ENCODE peak calls at places on chromosomes 13 and 19, in nine cellular contexts. Y is left lung; X is AG09319; J is tibial artery; F is heart left ventricle; V is CD8-positive, alpha-beta T cell; H is colonic mucosa; B is fibroblast of the aortic adventitia; D is AG09309. C is an unnamed sample.

GRCh38 chr19:42140125-42140754 is 8.0 kb upstream of the POU2F2 start:
- DNase-seq in Y (peak; percentile 76), X (no peak), J (no peak), F (peak; percentile 64), V (no peak), H (peak; percentile 29), B (peak; percentile 70), D (no peak), C (peak; percentile 51)

GRCh38 chr19:3691372-3691716 is 8.9 kb downstream of the PIP5K1C start:
- DNase-seq in Y (no peak), X (no peak), J (no peak), F (no peak), V (no peak), H (no peak), B (no peak), D (no peak), C (no peak)

GRCh38 chr13:79562557-79562956 is 81.6 kb downstream of the NDFIP2 start:
- DNase-seq in Y (no peak), X (no peak), J (no peak), F (no peak), V (no peak), H (no peak), B (no peak), D (no peak), C (no peak)

GRCh38 chr19:39752390-39752789 is 14.6 kb upstream of the CLC start:
- DNase-seq in Y (no peak), X (no peak), J (no peak), F (no peak), V (no peak), H (no peak), B (no peak), D (no peak), C (no peak)

GRCh38 chr19:17035842-17036424 is 9.3 kb upstream of the CPAMD8 start:
- DNase-seq in Y (peak; percentile 73), X (no peak), J (no peak), F (no peak), V (no peak), H (no peak), B (no peak), D (no peak), C (no peak)

GRCh38 chr19:50721441-50722137 is 1.6 kb upstream of the CLEC11A start:
- DNase-seq in Y (no peak), X (no peak), J (no peak), F (no peak), V (no peak), H (no peak), B (no peak), D (no peak), C (peak; percentile 12)

GRCh38 chr13:36297259-36297599 is 385 bp downstream of the CCDC169 start:
- DNase-seq in Y (no peak), X (no peak), J (no peak), F (no peak), V (no peak), H (peak; percentile 18), B (peak; percentile 51), D (no peak), C (peak; percentile 51)

GRCh38 chr19:39223703-39224279 is 19.7 kb upstream of the SYCN start:
- DNase-seq in Y (no peak), X (no peak), J (no peak), F (no peak), V (no peak), H (no peak), B (peak; percentile 20), D (no peak), C (peak; percentile 23)

GRCh38 chr13:102651892-102652291 is 43.0 kb downstream of the METTL21C start:
- DNase-seq in Y (no peak), X (no peak), J (peak; percentile 83), F (no peak), V (no peak), H (no peak), B (peak; percentile 14), D (no peak), C (peak; percentile 79)

GRCh38 chr13:32007494-32007893 is 24.1 kb upstream of the FRY start:
- DNase-seq in Y (no peak), X (no peak), J (no peak), F (no peak), V (no peak), H (no peak), B (no peak), D (no peak), C (no peak)

GRCh38 chr19:4083677-4084546 is 17.2 kb upstream of the ZBTB7A start:
- DNase-seq in Y (peak; percentile 63), X (no peak), J (no peak), F (peak; percentile 25), V (no peak), H (peak; percentile 73), B (no peak), D (no peak), C (no peak)

GRCh38 chr19:46761418-46761831 is 15.2 kb upstream of the STRN4 start:
- DNase-seq in Y (no peak), X (peak; percentile 75), J (no peak), F (no peak), V (no peak), H (no peak), B (peak; percentile 68), D (no peak), C (no peak)

GRCh38 chr19:55115446-55116065 is 1.9 kb downstream of the PPP1R12C start:
- DNase-seq in Y (no peak), X (no peak), J (no peak), F (peak; percentile 68), V (no peak), H (no peak), B (peak; percentile 74), D (no peak), C (no peak)

GRCh38 chr19:55117636-55118391 is at the start of gene PPP1R12C:
- DNase-seq in Y (peak; percentile 100), X (peak; percentile 96), J (peak; percentile 99), F (peak; percentile 100), V (peak; percentile 89), H (peak; percentile 99), B (peak; percentile 98), D (peak; percentile 94), C (peak; percentile 99)

GRCh38 chr19:55114566-55115145 is 2.8 kb downstream of the PPP1R12C start:
- DNase-seq in Y (no peak), X (no peak), J (no peak), F (no peak), V (no peak), H (no peak), B (no peak), D (no peak), C (no peak)

GRCh38 chr19:55117063-55117635 is 288 bp downstream of the PPP1R12C start:
- DNase-seq in Y (no peak), X (no peak), J (no peak), F (peak; percentile 46), V (no peak), H (peak; percentile 38), B (no peak), D (no peak), C (no peak)

GRCh38 chr19:55116232-55117062 is 990 bp downstream of the PPP1R12C start:
- DNase-seq in Y (peak; percentile 81), X (no peak), J (peak; percentile 84), F (peak; percentile 77), V (no peak), H (peak; percentile 69), B (peak; percentile 68), D (no peak), C (peak; percentile 43)
- TF ChIP-seq CTCF in Y (no peak), X (no peak), J (no peak), F (no peak), V (no peak), H (no peak), B (no peak), D (no peak), C (no peak)

DNA sequence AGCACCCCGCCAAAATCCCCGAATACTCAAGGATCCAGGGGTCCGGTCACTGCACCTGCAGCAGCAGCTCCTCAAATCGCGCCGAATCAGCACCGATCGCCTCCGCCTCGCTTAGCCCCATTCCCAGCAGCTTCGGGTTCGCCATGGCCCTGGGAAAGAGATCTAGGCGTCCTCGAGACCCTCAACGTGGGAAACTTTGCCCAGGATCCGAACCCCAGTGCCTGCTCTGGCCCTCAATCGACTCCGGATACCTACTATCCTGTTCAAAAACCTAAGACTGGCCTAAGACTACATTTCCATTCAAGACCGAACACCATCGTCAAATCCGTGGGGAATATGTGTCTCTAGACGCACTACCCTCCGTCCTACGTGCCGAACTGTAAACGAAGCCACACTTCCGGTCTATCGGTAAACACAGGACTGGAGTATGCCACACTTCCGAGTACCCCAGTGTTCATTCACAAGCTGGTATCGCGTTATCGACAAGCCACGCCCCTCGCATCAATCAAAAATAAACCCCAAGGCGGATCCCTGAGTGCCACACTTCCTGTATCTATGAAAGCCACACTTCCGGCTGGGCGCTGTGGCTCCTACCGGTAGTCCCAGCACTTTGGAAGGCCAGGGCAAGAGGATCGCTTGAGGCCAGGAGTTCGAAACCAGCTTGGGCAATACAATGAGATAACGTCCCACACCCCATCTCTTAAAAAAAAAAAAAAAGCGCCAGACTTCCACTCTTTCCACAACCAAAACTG is at the start of gene PIH1D1:
- DNase-seq in Y (peak; percentile 97), X (peak; percentile 97), J (peak; percentile 99), F (peak; percentile 97), V (peak; percentile 86), H (peak; percentile 99), B (peak; percentile 99), D (peak; percentile 97), C (peak; percentile 100)
- TF ChIP-seq CTCF in Y (no peak), X (peak; percentile 18), J (no peak), F (no peak), V (no peak), H (no peak), B (peak; percentile 47), D (peak; percentile 25), C (no peak)

DNA sequence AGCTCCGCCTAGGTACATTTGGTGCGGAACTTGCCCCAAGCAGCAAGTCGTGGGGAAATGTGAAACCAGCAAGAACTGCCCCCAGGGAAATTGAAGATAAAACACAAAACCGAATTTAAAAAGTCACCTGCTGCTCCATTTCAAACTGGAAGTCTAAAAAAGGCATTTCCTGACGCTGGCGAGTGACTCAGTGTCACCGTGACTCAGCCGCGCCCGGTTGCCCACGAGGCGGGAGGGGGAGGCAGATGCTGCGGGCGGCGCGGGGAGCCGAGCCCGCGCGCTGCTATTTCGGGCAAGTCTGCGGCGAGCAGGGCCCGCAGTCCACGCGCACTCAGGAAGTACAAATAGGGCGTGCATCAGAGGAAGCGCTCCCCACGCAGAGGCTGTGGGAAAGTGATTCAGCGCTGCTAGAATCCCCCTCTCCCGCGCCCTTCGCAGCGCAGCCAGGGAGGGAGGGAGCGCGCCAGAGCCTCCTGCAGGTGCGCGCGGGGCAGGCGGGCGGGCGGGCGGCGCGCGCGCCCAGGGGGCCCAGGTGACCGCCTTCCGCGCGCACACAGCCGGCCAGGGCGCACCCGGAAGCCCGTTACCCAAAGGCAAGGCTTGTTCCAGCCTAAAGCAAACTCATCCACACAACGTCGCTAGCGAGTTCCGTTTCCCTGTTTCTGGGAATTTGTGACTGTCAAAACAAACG is 168.8 kb downstream of the COL4A1 start:
- DNase-seq in Y (peak; percentile 81), X (no peak), J (peak; percentile 88), F (peak; percentile 83), V (peak; percentile 2), H (peak; percentile 53), B (peak; percentile 57), D (no peak), C (peak; percentile 83)
- TF ChIP-seq CTCF in Y (no peak), X (peak; percentile 10), J (no peak), F (no peak), V (no peak), H (no peak), B (peak; percentile 17), D (peak; percentile 15), C (no peak)

DNA sequence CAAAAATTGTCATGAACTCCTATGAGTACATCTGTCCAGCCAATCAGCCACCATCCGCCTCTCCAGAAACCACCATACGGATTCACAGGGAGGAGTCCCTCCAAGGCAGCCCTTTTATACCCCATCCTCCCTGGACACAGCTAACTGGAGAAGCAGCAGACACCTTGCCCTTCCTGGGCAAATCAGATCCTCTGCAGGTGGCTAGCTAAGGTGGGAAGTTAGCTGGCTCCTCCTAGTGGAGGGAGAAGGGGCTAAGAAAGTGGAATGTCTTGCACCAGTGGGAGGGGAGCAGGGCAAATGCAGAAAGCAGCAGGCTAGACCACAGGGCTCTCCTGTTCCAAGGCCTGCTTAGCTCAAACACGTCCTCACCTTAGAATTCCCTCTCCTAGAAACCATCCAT is 46.2 kb upstream of the UQCRFS1 start:
- DNase-seq in Y (no peak), X (no peak), J (no peak), F (no peak), V (no peak), H (no peak), B (peak; percentile 6), D (no peak), C (no peak)
- TF ChIP-seq CTCF in Y (no peak), X (peak; percentile 16), J (no peak), F (no peak), V (no peak), H (no peak), B (peak; percentile 31), D (peak; percentile 36), C (no peak)

C was measured in MCF 10A.